ENCODE peak calls at places on chromosomes 2 and 18, in seven cellular contexts. E, P, C, I, H, Y and D are unnamed samples.

GRCh38 chr2:187003611-187004010 is 154.6 kb upstream of the ZSWIM2 start:
- DNase-seq in I (no peak), Y (no peak), P (no peak), H (no peak), E (peak; percentile 36), C (no peak), D (no peak)

GRCh38 chr18:31555971-31556747 is 35.5 kb upstream of the TTR start:
- DNase-seq in H (peak; percentile 18), C (no peak), P (peak; percentile 58), Y (peak; percentile 71), I (peak; percentile 82), E (peak; percentile 75), D (no peak)

GRCh38 chr2:1553671-1554295 is 140.5 kb downstream of the TPO start:
- DNase-seq in H (no peak), Y (peak; percentile 7), P (no peak), E (no peak), C (no peak), I (no peak), D (no peak)

GRCh38 chr18:74633652-74634352 is 36.1 kb downstream of the ZNF407 start:
- DNase-seq in Y (no peak), H (no peak), I (no peak), C (no peak), E (no peak), P (no peak), D (no peak)

GRCh38 chr2:88829607-88830463 is 138.4 kb downstream of the RPIA start:
- DNase-seq in H (no peak), Y (no peak), P (no peak), I (no peak), E (no peak), C (peak; percentile 79), D (no peak)

GRCh38 chr2:220228310-220229006 is 601.0 kb downstream of the SLC4A3 start:
- DNase-seq in C (no peak), I (no peak), P (peak; percentile 27), Y (peak; percentile 97), E (no peak), H (no peak), D (no peak)

GRCh38 chr18:78875268-78875997 is 104.2 kb upstream of the SALL3 start:
- DNase-seq in Y (peak; percentile 19), E (peak; percentile 45), I (no peak), P (peak; percentile 8), H (peak; percentile 25), C (peak; percentile 80), D (no peak)

GRCh38 chr2:236548179-236548918 is 21.3 kb upstream of the ACKR3 start:
- DNase-seq in H (no peak), E (no peak), P (no peak), I (no peak), Y (no peak), C (no peak), D (no peak)

GRCh38 chr2:147425437-147426038 is 419.3 kb upstream of the ACVR2A start:
- DNase-seq in P (no peak), E (no peak), H (no peak), C (no peak), I (no peak), Y (no peak), D (no peak)

GRCh38 chr2:39409697-39410389 is 27.2 kb downstream of the MAP4K3 start:
- DNase-seq in E (no peak), Y (no peak), C (no peak), P (no peak), I (no peak), H (no peak), D (no peak)

GRCh38 chr2:178761759-178762371 is 45.4 kb downstream of the TTN start:
- DNase-seq in C (no peak), P (peak; percentile 60), Y (peak; percentile 42), H (no peak), E (peak; percentile 73), I (peak; percentile 55), D (no peak)

GRCh38 chr18:37179384-37179783 is 350.5 kb downstream of the KIAA1328 start:
- DNase-seq in P (no peak), H (no peak), C (no peak), Y (no peak), I (no peak), E (no peak), D (no peak)

GRCh38 chr2:54650612-54651011 is 72.8 kb upstream of the EML6 start:
- DNase-seq in C (no peak), Y (no peak), I (no peak), P (no peak), H (no peak), E (no peak), D (no peak)

GRCh38 chr2:157185828-157186227 is 71.7 kb upstream of the GALNT5 start:
- DNase-seq in Y (no peak), H (no peak), I (no peak), P (no peak), C (no peak), E (no peak), D (no peak)

GRCh38 chr2:48944961-48945360 is 189.4 kb upstream of the LHCGR start:
- DNase-seq in Y (no peak), I (no peak), P (no peak), H (no peak), C (no peak), E (no peak), D (no peak)

GRCh38 chr2:237588044-237588696 is 2.4 kb downstream of the RAB17 start:
- DNase-seq in Y (no peak), I (no peak), P (no peak), H (peak; percentile 55), E (no peak), C (no peak), D (no peak)

GRCh38 chr18:72360628-72361027 is 183.5 kb downstream of the CBLN2 start:
- DNase-seq in E (no peak), I (no peak), H (no peak), C (no peak), P (no peak), Y (no peak), D (no peak)

GRCh38 chr2:37610638-37611289 is 60.7 kb downstream of the CDC42EP3 start:
- DNase-seq in H (no peak), E (no peak), C (no peak), I (no peak), P (no peak), Y (no peak), D (no peak)

GRCh38 chr2:138779451-138780440 is at the start of gene NXPH2:
- DNase-seq in H (no peak), I (no peak), P (no peak), E (no peak), C (no peak), Y (no peak), D (no peak)

GRCh38 chr2:21452263-21452662 is 328.5 kb downstream of the TDRD15 start:
- DNase-seq in E (no peak), I (no peak), P (no peak), C (no peak), H (no peak), Y (no peak), D (no peak)

GRCh38 chr18:51020536-51020935 is 9.5 kb upstream of the SMAD4 start:
- DNase-seq in E (no peak), H (no peak), P (no peak), I (no peak), C (no peak), Y (no peak), D (no peak)

GRCh38 chr2:54728669-54729120 is 5.2 kb downstream of the EML6 start:
- DNase-seq in P (peak; percentile 80), Y (peak; percentile 49), E (peak; percentile 21), H (no peak), C (no peak), I (peak; percentile 24), D (no peak)

GRCh38 chr2:84495539-84496146 is 20.7 kb upstream of the DNAH6 start:
- DNase-seq in P (peak; percentile 64), I (peak; percentile 80), H (no peak), E (peak; percentile 61), C (no peak), Y (peak; percentile 70), D (no peak)

GRCh38 chr2:130337735-130338325 is 4.9 kb upstream of the IMP4 start:
- DNase-seq in I (no peak), C (no peak), Y (no peak), H (no peak), E (peak; percentile 72), P (no peak), D (no peak)

GRCh38 chr2:23654756-23655155 is 269.8 kb downstream of the KLHL29 start:
- DNase-seq in I (no peak), P (no peak), Y (no peak), C (no peak), E (no peak), H (no peak), D (no peak)

GRCh38 chr18:3041857-3042256 is 28.9 kb upstream of the LPIN2 start:
- DNase-seq in C (no peak), H (no peak), I (no peak), Y (no peak), E (no peak), P (no peak), D (no peak)

GRCh38 chr2:224690868-224691267 is 25.3 kb downstream of the CCDC195 start:
- DNase-seq in H (no peak), P (no peak), I (peak; percentile 10), C (no peak), Y (no peak), E (no peak), D (no peak)

GRCh38 chr2:199739413-199740110 is 111.4 kb downstream of the FTCDNL1 start:
- DNase-seq in P (peak; percentile 62), H (peak; percentile 85), Y (peak; percentile 42), C (no peak), E (peak; percentile 58), I (peak; percentile 51), D (no peak)

GRCh38 chr18:50797147-50797546 is 22.7 kb downstream of the MRO start:
- DNase-seq in P (no peak), E (no peak), I (no peak), H (no peak), Y (no peak), C (peak; percentile 68), D (no peak)

DNA sequence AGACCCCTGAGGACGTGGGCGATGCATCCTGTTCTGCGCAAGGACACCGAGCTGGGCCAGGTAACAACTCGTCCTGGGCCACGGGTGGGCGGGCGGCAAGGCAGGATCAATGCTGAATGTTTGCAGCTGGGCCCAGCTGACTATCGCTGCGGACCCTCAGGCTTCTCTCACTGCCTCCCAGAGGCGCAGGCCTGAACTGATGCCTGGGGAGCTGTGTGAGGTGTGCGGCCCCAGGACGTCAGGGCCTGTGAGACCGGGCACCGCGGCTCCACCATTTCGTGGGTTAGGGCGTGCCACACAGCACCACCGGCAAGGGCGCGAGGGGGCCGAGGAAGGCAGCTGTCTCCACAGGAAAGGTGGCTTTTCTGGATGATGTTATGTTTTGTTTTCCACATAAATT is 307.4 kb downstream of the NDUFA10 start:
- DNase-seq in P (no peak), I (no peak), Y (no peak), C (no peak), H (no peak), E (no peak), D (no peak)
- TF ChIP-seq CTCF in P (peak; percentile 11), I (no peak), Y (no peak), C (no peak), H (no peak), E (no peak), D (no peak)

GRCh38 chr2:181305151-181306123 is 151.7 kb upstream of the ITGA4 start:
- DNase-seq in H (peak; percentile 51), E (peak; percentile 4), P (peak; percentile 95), I (no peak), Y (no peak), C (no peak), D (no peak)
- TF ChIP-seq POLR2A in H (peak; percentile 18), E (no peak), P (no peak), I (no peak), Y (no peak), C (no peak), D (no peak)

GRCh38 chr2:102103992-102104871 is 38.3 kb upstream of the IL1R1 start:
- DNase-seq in E (peak; percentile 9), Y (no peak), P (no peak), H (peak; percentile 70), C (peak; percentile 96), I (peak; percentile 79), D (no peak)
- TF ChIP-seq POLR2AphosphoS5 in E (no peak), Y (no peak), P (no peak), H (peak; percentile 16), C (peak; percentile 39), I (no peak), D (peak; percentile 37)

GRCh38 chr2:41910126-41910525 is 137.7 kb upstream of the PKDCC start:
- DNase-seq in Y (no peak), E (no peak), I (no peak), H (no peak), C (no peak), P (no peak), D (peak; percentile 65)
- TF ChIP-seq CTCF in Y (no peak), E (no peak), I (no peak), H (no peak), C (no peak), P (no peak), D (no peak)